ENCODE peak calls at places on chromosomes 12 and 14, in ten cellular contexts. R is brain microvascular endothelial cell; C is H7; K is cardiac fibroblast; Z is AG09309; H is fibroblast of pulmonary artery; V is CD8-positive, alpha-beta memory T cell; O is tibial artery; P is upper lobe of right lung; L is neuronal stem cell. F is an unnamed sample.
A peak's percentile ranks its signal among the peaks of the same experiment; 100 is the strongest.

GRCh38 chr14:51963164-51963733 is 26.1 kb upstream of the RTRAF start:
- DNase-seq in V (no peak), O (no peak), K (peak; percentile 75), Z (no peak), H (peak; percentile 78), L (no peak), P (no peak), R (no peak), C (no peak), F (no peak)

GRCh38 chr12:2691340-2692111 is 103.2 kb upstream of the FKBP4 start:
- DNase-seq in P (no peak), L (peak; percentile 30), V (peak; percentile 38), O (no peak), C (peak; percentile 91), Z (no peak), K (no peak), R (no peak), H (peak; percentile 3), F (no peak)

GRCh38 chr12:34297790-34298164 is 275.5 kb downstream of the ALG10 start:
- DNase-seq in V (no peak), Z (no peak), L (no peak), O (no peak), K (no peak), H (no peak), P (peak; percentile 46), R (no peak), C (no peak), F (no peak)

GRCh38 chr12:105573574-105573973 is 243.1 kb downstream of the C12orf75 start:
- DNase-seq in V (no peak), R (no peak), C (no peak), O (no peak), H (no peak), Z (no peak), K (no peak), L (no peak), P (no peak), F (no peak)

GRCh38 chr14:95314609-95315008 is 5.1 kb downstream of the CLMN start:
- DNase-seq in V (no peak), K (peak; percentile 33), Z (no peak), C (no peak), L (no peak), H (no peak), P (no peak), O (no peak), R (no peak), F (no peak)

GRCh38 chr14:69097974-69098373 is 54.9 kb downstream of the DCAF5 start:
- DNase-seq in V (no peak), H (no peak), P (no peak), L (no peak), R (no peak), Z (no peak), O (no peak), C (no peak), K (no peak), F (no peak)

GRCh38 chr12:53005215-53005985 is 856 bp upstream of the EIF4B start:
- DNase-seq in C (no peak), Z (no peak), H (no peak), R (peak; percentile 5), K (peak; percentile 12), V (no peak), O (no peak), L (peak; percentile 35), P (peak; percentile 68), F (no peak)

GRCh38 chr14:81009339-81009738 is 53.9 kb downstream of the TSHR start:
- DNase-seq in Z (no peak), P (no peak), C (no peak), L (no peak), H (no peak), V (no peak), O (no peak), K (no peak), R (no peak), F (no peak)

GRCh38 chr14:32469388-32470160 is 140.5 kb downstream of the AKAP6 start:
- DNase-seq in Z (no peak), C (no peak), P (no peak), L (no peak), R (no peak), V (no peak), O (no peak), K (peak; percentile 75), H (peak; percentile 78), F (peak; percentile 42)

GRCh38 chr12:2796187-2796663 is 1.5 kb downstream of the FKBP4 start:
- DNase-seq in O (no peak), C (peak; percentile 68), L (no peak), Z (no peak), R (no peak), P (no peak), K (no peak), V (no peak), H (no peak), F (no peak)

GRCh38 chr12:103105971-103106597 is 148.6 kb downstream of the ASCL1 start:
- DNase-seq in H (no peak), R (no peak), V (no peak), O (no peak), L (no peak), P (no peak), C (no peak), K (no peak), Z (no peak), F (no peak)

GRCh38 chr14:80428171-80428570 is 216.9 kb upstream of the DIO2 start:
- DNase-seq in L (no peak), Z (no peak), O (no peak), H (peak; percentile 62), K (peak; percentile 51), V (no peak), P (no peak), R (no peak), C (no peak), F (peak; percentile 11)

GRCh38 chr14:89359477-89360222 is 57.4 kb downstream of the FOXN3 start:
- DNase-seq in Z (no peak), O (peak; percentile 91), V (no peak), P (no peak), R (no peak), H (peak; percentile 18), C (no peak), K (no peak), L (no peak), F (no peak)

DNA sequence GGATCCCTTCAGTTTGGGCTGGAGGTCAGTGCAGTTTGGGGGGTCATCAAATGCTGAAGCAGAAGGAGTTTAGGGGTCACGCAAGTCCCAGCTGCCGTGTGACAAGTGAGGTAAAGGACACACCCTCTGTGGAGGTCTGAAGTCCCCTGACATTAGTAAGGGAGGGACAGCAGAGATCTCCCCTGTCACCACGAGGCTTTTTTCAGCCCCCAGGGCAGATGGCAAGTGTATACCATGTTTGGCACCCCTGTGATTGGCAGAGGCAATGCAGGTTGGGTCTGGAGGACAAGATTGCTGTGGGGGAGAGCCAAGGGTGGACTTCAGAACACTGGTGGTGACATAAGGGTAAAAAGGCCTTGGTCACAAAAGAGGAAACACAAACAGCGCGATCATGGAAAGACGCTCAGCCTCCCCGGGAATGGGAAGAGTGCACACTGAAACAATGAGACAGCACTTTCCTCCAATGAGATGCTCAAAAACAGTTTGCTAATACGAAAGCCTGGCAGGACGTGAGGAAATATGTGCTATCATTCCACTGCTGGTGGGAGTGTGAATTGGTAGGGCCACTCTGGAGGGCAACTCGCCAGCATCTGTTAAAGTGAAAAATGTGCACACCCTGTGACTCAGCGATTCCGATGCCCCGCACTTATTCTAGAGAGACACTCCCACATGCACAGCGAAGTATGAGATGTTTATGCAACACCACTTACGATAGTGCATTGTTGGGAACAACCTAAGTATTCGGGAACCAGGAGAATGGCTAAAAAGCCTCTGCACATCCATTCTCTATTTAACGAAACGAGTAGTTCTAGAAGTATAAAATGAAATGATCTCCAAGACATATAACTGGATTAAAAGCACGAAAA is 14.4 kb upstream of the CD27 start:
- DNase-seq in R (peak; percentile 87), H (peak; percentile 100), Z (peak; percentile 98), V (no peak), O (peak; percentile 92), K (peak; percentile 99), L (no peak), C (no peak), P (peak; percentile 88), F (peak; percentile 82)
- H3K4me3 ChIP-seq in R (peak overlapping the region; percentile 32), H (peak overlapping the region; percentile 24), Z (peak overlapping the region; percentile 23), V (no peak overlapping the region), O (peak overlapping the region; percentile 30), K (peak overlapping the region; percentile 25), L (no peak overlapping the region), C (no peak overlapping the region), P (peak overlapping the region; percentile 19), F (no peak overlapping the region)

GRCh38 chr12:121697093-121697698 is 15.4 kb upstream of the TMEM120B start:
- DNase-seq in L (no peak), P (no peak), K (peak; percentile 69), Z (no peak), R (no peak), C (peak; percentile 59), V (no peak), H (peak; percentile 74), O (no peak), F (peak; percentile 37)
- H3K4me3 ChIP-seq in L (no peak overlapping the region), P (no peak overlapping the region), K (no peak overlapping the region), Z (no peak overlapping the region), R (no peak overlapping the region), C (no peak overlapping the region), V (no peak overlapping the region), H (no peak overlapping the region), O (no peak overlapping the region), F (no peak overlapping the region)

GRCh38 chr12:7068240-7068993 is 7.9 kb downstream of the C1S start:
- DNase-seq in P (no peak), H (peak; percentile 49), K (peak; percentile 82), R (peak; percentile 41), V (no peak), L (no peak), O (no peak), C (no peak), Z (no peak), F (no peak)

GRCh38 chr12:7066596-7066995 is 6.1 kb downstream of the C1S start:
- DNase-seq in C (no peak), K (no peak), Z (no peak), P (no peak), L (no peak), R (no peak), V (no peak), H (no peak), O (no peak), F (no peak)

GRCh38 chr12:7065073-7065623 is 4.6 kb downstream of the C1S start:
- DNase-seq in L (no peak), V (no peak), R (no peak), Z (no peak), H (no peak), O (no peak), K (no peak), C (no peak), P (no peak), F (no peak)

GRCh38 chr12:7068994-7069346 is 8.5 kb downstream of the C1S start:
- DNase-seq in V (no peak), C (no peak), L (no peak), O (no peak), P (no peak), Z (no peak), K (no peak), R (no peak), H (no peak), F (no peak)

GRCh38 chr12:7067096-7067495 is 6.6 kb downstream of the C1S start:
- DNase-seq in P (no peak), O (no peak), K (no peak), L (no peak), V (no peak), Z (no peak), R (no peak), H (no peak), C (no peak), F (no peak)
- H3K4me3 ChIP-seq in P (no peak overlapping the region), O (no peak overlapping the region), K (no peak overlapping the region), L (no peak overlapping the region), V (no peak overlapping the region), Z (no peak overlapping the region), R (no peak overlapping the region), H (no peak overlapping the region), C (no peak overlapping the region), F (no peak overlapping the region)

GRCh38 chr12:113472191-113473190 is 820 bp upstream of the LHX5 start:
- DNase-seq in V (no peak), R (no peak), P (no peak), C (peak; percentile 89), H (no peak), L (peak; percentile 49), O (no peak), Z (no peak), K (no peak), F (no peak)
- H3K4me3 ChIP-seq in V (no peak overlapping the region), R (no peak overlapping the region), P (no peak overlapping the region), C (peak overlapping the region; percentile 24), H (no peak overlapping the region), L (no peak overlapping the region), O (no peak overlapping the region), Z (no peak overlapping the region), K (no peak overlapping the region), F (no peak overlapping the region)